ENCODE peak calls at places on chromosomes 11 and 22, in ten cellular contexts. One of them, this sample, is unnamed.
A peak's percentile ranks its signal among the peaks of the same experiment; 100 is the strongest.

GRCh38 chr11:72642815-72643511 is 31.3 kb downstream of the PDE2A start:
- DNase-seq in nephron progenitor cell: peak; percentile 83
- DNase-seq in A549: peak; percentile 65
- DNase-seq in CD4-positive, alpha-beta T cell: peak; percentile 41
- DNase-seq in IMR-90: peak; percentile 11
- DNase-seq in AG09309: no peak
- DNase-seq in Panc1: peak; percentile 48
- DNase-seq in astrocyte of the cerebellum: no peak
- DNase-seq in adrenal gland: peak; percentile 55
- DNase-seq in fibroblast of the aortic adventitia: peak; percentile 44
- DNase-seq in this sample: peak; percentile 40

GRCh38 chr11:74739546-74740270 is 8.5 kb upstream of the CHRDL2 start:
- DNase-seq in nephron progenitor cell: peak; percentile 49
- DNase-seq in A549: peak; percentile 74
- DNase-seq in CD4-positive, alpha-beta T cell: peak; percentile 19
- DNase-seq in IMR-90: peak; percentile 73
- DNase-seq in AG09309: peak; percentile 28
- DNase-seq in Panc1: no peak
- DNase-seq in astrocyte of the cerebellum: peak; percentile 32
- DNase-seq in adrenal gland: peak; percentile 58
- DNase-seq in fibroblast of the aortic adventitia: peak; percentile 75
- DNase-seq in this sample: no peak

GRCh38 chr11:34830648-34831047 is 85.5 kb downstream of the APIP start:
- DNase-seq in nephron progenitor cell: no peak
- DNase-seq in A549: no peak
- DNase-seq in CD4-positive, alpha-beta T cell: no peak
- DNase-seq in IMR-90: peak; percentile 21
- DNase-seq in AG09309: no peak
- DNase-seq in Panc1: no peak
- DNase-seq in astrocyte of the cerebellum: no peak
- DNase-seq in adrenal gland: peak; percentile 53
- DNase-seq in fibroblast of the aortic adventitia: peak; percentile 12
- DNase-seq in this sample: no peak

GRCh38 chr11:76131585-76131984 is 74.7 kb downstream of the WNT11 start:
- DNase-seq in nephron progenitor cell: no peak
- DNase-seq in A549: no peak
- DNase-seq in CD4-positive, alpha-beta T cell: no peak
- DNase-seq in IMR-90: no peak
- DNase-seq in AG09309: no peak
- DNase-seq in Panc1: no peak
- DNase-seq in astrocyte of the cerebellum: no peak
- DNase-seq in adrenal gland: no peak
- DNase-seq in fibroblast of the aortic adventitia: peak; percentile 26
- DNase-seq in this sample: no peak

GRCh38 chr22:17119481-17120202 is 1.5 kb downstream of the TMEM121B start:
- DNase-seq in nephron progenitor cell: peak; percentile 35
- DNase-seq in A549: peak; percentile 59
- DNase-seq in CD4-positive, alpha-beta T cell: no peak
- DNase-seq in IMR-90: no peak
- DNase-seq in AG09309: no peak
- DNase-seq in Panc1: no peak
- DNase-seq in astrocyte of the cerebellum: no peak
- DNase-seq in adrenal gland: peak; percentile 44
- DNase-seq in fibroblast of the aortic adventitia: no peak
- DNase-seq in this sample: no peak

GRCh38 chr11:64687641-64688533 is 35.1 kb downstream of the NRXN2 start:
- DNase-seq in nephron progenitor cell: no peak
- DNase-seq in A549: no peak
- DNase-seq in CD4-positive, alpha-beta T cell: no peak
- DNase-seq in IMR-90: no peak
- DNase-seq in AG09309: no peak
- DNase-seq in Panc1: no peak
- DNase-seq in astrocyte of the cerebellum: no peak
- DNase-seq in adrenal gland: no peak
- DNase-seq in fibroblast of the aortic adventitia: peak; percentile 16
- DNase-seq in this sample: no peak

GRCh38 chr11:77669848-77670511 is 32.4 kb upstream of the CLNS1A start:
- DNase-seq in nephron progenitor cell: no peak
- DNase-seq in A549: peak; percentile 65
- DNase-seq in CD4-positive, alpha-beta T cell: no peak
- DNase-seq in IMR-90: peak; percentile 68
- DNase-seq in AG09309: no peak
- DNase-seq in Panc1: no peak
- DNase-seq in astrocyte of the cerebellum: no peak
- DNase-seq in adrenal gland: peak; percentile 42
- DNase-seq in fibroblast of the aortic adventitia: peak; percentile 17
- DNase-seq in this sample: no peak

GRCh38 chr22:41996826-41997225 is 1.8 kb upstream of the WBP2NL start:
- DNase-seq in nephron progenitor cell: no peak
- DNase-seq in A549: no peak
- DNase-seq in CD4-positive, alpha-beta T cell: no peak
- DNase-seq in IMR-90: no peak
- DNase-seq in AG09309: no peak
- DNase-seq in Panc1: no peak
- DNase-seq in astrocyte of the cerebellum: no peak
- DNase-seq in adrenal gland: no peak
- DNase-seq in fibroblast of the aortic adventitia: no peak
- DNase-seq in this sample: no peak

GRCh38 chr11:84909740-84910139 is 717.4 kb downstream of the DLG2 start:
- DNase-seq in nephron progenitor cell: no peak
- DNase-seq in A549: no peak
- DNase-seq in CD4-positive, alpha-beta T cell: no peak
- DNase-seq in IMR-90: no peak
- DNase-seq in AG09309: no peak
- DNase-seq in Panc1: no peak
- DNase-seq in astrocyte of the cerebellum: no peak
- DNase-seq in adrenal gland: no peak
- DNase-seq in fibroblast of the aortic adventitia: no peak
- DNase-seq in this sample: no peak

GRCh38 chr11:73154178-73154577 is 12.1 kb upstream of the FCHSD2 start:
- DNase-seq in nephron progenitor cell: no peak
- DNase-seq in A549: no peak
- DNase-seq in CD4-positive, alpha-beta T cell: peak; percentile 8
- DNase-seq in IMR-90: no peak
- DNase-seq in AG09309: no peak
- DNase-seq in Panc1: no peak
- DNase-seq in astrocyte of the cerebellum: no peak
- DNase-seq in adrenal gland: no peak
- DNase-seq in fibroblast of the aortic adventitia: no peak
- DNase-seq in this sample: no peak

GRCh38 chr11:100687630-100688395 is 725 bp downstream of the ARHGAP42 start:
- DNase-seq in nephron progenitor cell: peak; percentile 60
- DNase-seq in A549: peak; percentile 86
- DNase-seq in CD4-positive, alpha-beta T cell: no peak
- DNase-seq in IMR-90: peak; percentile 85
- DNase-seq in AG09309: peak; percentile 46
- DNase-seq in Panc1: peak; percentile 75
- DNase-seq in astrocyte of the cerebellum: peak; percentile 76
- DNase-seq in adrenal gland: peak; percentile 60
- DNase-seq in fibroblast of the aortic adventitia: peak; percentile 86
- DNase-seq in this sample: peak; percentile 64

GRCh38 chr22:27113211-27114030 is 456.0 kb downstream of the MIAT start:
- DNase-seq in nephron progenitor cell: no peak
- DNase-seq in A549: peak; percentile 87
- DNase-seq in CD4-positive, alpha-beta T cell: no peak
- DNase-seq in IMR-90: peak; percentile 97
- DNase-seq in AG09309: peak; percentile 88
- DNase-seq in Panc1: no peak
- DNase-seq in astrocyte of the cerebellum: peak; percentile 92
- DNase-seq in adrenal gland: peak; percentile 80
- DNase-seq in fibroblast of the aortic adventitia: peak; percentile 96
- DNase-seq in this sample: no peak

GRCh38 chr22:19802881-19803735 is 42.5 kb downstream of the TBX1 start:
- DNase-seq in nephron progenitor cell: no peak
- DNase-seq in A549: no peak
- DNase-seq in CD4-positive, alpha-beta T cell: no peak
- DNase-seq in IMR-90: no peak
- DNase-seq in AG09309: no peak
- DNase-seq in Panc1: no peak
- DNase-seq in astrocyte of the cerebellum: no peak
- DNase-seq in adrenal gland: no peak
- DNase-seq in fibroblast of the aortic adventitia: no peak
- DNase-seq in this sample: no peak

GRCh38 chr22:48885919-48886305 is 941.8 kb downstream of the BRD1 start:
- DNase-seq in nephron progenitor cell: no peak
- DNase-seq in A549: no peak
- DNase-seq in CD4-positive, alpha-beta T cell: no peak
- DNase-seq in IMR-90: no peak
- DNase-seq in AG09309: no peak
- DNase-seq in Panc1: no peak
- DNase-seq in astrocyte of the cerebellum: no peak
- DNase-seq in adrenal gland: no peak
- DNase-seq in fibroblast of the aortic adventitia: no peak
- DNase-seq in this sample: no peak

GRCh38 chr11:100686476-100686875 is 612 bp upstream of the ARHGAP42 start:
- DNase-seq in nephron progenitor cell: no peak
- DNase-seq in A549: no peak
- DNase-seq in CD4-positive, alpha-beta T cell: no peak
- DNase-seq in IMR-90: no peak
- DNase-seq in AG09309: no peak
- DNase-seq in Panc1: no peak
- DNase-seq in astrocyte of the cerebellum: no peak
- DNase-seq in adrenal gland: no peak
- DNase-seq in fibroblast of the aortic adventitia: no peak
- DNase-seq in this sample: no peak

GRCh38 chr22:37930270-37930951 is 23.0 kb downstream of the C22orf23 start:
- DNase-seq in nephron progenitor cell: no peak
- DNase-seq in A549: peak; percentile 28
- DNase-seq in CD4-positive, alpha-beta T cell: no peak
- DNase-seq in IMR-90: peak; percentile 14
- DNase-seq in AG09309: no peak
- DNase-seq in Panc1: no peak
- DNase-seq in astrocyte of the cerebellum: no peak
- DNase-seq in adrenal gland: peak; percentile 33
- DNase-seq in fibroblast of the aortic adventitia: peak; percentile 33
- DNase-seq in this sample: no peak

DNA sequence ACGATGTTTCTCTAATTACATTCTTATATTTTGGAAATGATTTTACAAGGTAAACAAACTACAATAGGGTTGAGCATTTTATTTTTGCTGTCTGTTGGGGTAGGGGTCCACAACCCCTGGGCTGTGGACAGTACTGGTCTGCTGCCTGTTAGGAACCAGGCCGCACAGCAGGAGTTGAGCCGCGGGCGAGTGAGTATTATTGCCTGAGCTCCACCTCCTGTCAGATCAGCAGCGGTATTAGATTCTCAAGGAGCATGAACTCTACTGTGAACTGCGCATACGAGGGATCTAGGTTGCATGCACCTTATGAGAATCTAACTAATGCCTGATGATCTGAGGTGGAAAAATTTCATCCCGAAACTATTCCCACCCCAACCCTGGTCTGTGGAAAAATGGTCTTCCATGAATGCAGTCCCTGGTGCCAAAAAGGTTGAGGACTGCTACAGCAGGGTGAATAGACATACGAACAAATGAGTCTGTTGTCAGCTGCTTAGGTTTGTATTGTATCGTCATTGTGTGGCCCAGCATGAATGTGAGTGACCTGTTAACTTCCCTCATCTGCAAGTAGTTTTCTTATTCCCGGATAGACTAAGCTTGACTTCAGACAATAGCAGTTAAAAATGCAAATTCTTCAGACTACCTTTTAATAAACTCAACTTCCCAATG is 29.8 kb downstream of the RNF141 start:
- DNase-seq in nephron progenitor cell: peak; percentile 26
- DNase-seq in A549: no peak
- DNase-seq in CD4-positive, alpha-beta T cell: no peak
- DNase-seq in IMR-90: no peak
- DNase-seq in AG09309: no peak
- DNase-seq in Panc1: no peak
- DNase-seq in astrocyte of the cerebellum: no peak
- DNase-seq in adrenal gland: no peak
- DNase-seq in fibroblast of the aortic adventitia: no peak
- DNase-seq in this sample: no peak
- TF ChIP-seq CTCF in nephron progenitor cell: no peak
- TF ChIP-seq CTCF in A549: no peak
- TF ChIP-seq CTCF in CD4-positive, alpha-beta T cell: no peak
- TF ChIP-seq CTCF in IMR-90: no peak
- TF ChIP-seq CTCF in AG09309: no peak
- TF ChIP-seq CTCF in Panc1: no peak
- TF ChIP-seq CTCF in astrocyte of the cerebellum: no peak
- TF ChIP-seq CTCF in adrenal gland: no peak
- TF ChIP-seq CTCF in fibroblast of the aortic adventitia: no peak
- TF ChIP-seq CTCF in this sample: no peak

DNA sequence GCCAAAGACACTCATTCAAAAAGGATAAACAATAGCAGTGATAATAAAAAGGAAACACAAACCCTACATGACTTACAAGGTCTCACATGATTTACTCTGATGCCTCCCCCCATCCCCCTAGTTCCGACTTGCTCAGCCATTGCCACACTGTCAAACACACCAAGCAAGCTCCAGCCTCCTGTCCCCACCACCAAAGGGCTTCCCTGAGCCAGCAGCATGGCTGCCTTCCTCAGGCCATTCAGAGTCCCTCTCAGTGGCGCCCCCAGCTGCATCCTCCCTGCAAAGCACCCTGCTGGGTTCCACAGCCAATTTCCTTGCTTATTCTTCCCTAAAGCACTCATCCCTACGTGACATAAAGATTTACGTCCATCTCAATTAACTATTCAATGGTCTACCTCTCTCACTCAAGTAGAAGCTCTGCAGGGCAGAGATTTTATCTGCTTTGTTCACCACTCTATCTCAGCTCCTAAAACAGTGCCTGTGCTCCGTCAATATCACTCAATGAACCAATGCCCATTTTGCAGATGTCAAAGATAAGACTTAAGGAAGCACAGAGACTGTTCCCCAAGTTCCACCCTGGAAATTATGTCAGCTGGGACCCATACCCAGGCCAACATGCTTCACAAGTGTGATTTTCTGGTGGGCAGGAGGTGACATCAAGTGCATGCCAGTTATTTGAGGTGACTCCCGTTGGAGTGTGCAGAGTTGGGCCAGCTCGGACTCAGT is 106.9 kb downstream of the SYN3 start:
- DNase-seq in nephron progenitor cell: peak; percentile 26
- DNase-seq in A549: no peak
- DNase-seq in CD4-positive, alpha-beta T cell: no peak
- DNase-seq in IMR-90: no peak
- DNase-seq in AG09309: no peak
- DNase-seq in Panc1: no peak
- DNase-seq in astrocyte of the cerebellum: no peak
- DNase-seq in adrenal gland: peak; percentile 50
- DNase-seq in fibroblast of the aortic adventitia: no peak
- DNase-seq in this sample: no peak
- TF ChIP-seq CTCF in nephron progenitor cell: no peak
- TF ChIP-seq CTCF in A549: no peak
- TF ChIP-seq CTCF in CD4-positive, alpha-beta T cell: no peak
- TF ChIP-seq CTCF in IMR-90: no peak
- TF ChIP-seq CTCF in AG09309: no peak
- TF ChIP-seq CTCF in Panc1: no peak
- TF ChIP-seq CTCF in astrocyte of the cerebellum: no peak
- TF ChIP-seq CTCF in adrenal gland: peak; percentile 21
- TF ChIP-seq CTCF in fibroblast of the aortic adventitia: no peak
- TF ChIP-seq CTCF in this sample: no peak

GRCh38 chr11:14041040-14041439 is 78.5 kb downstream of the SPON1 start:
- DNase-seq in nephron progenitor cell: no peak
- DNase-seq in A549: peak; percentile 17
- DNase-seq in CD4-positive, alpha-beta T cell: no peak
- DNase-seq in IMR-90: peak; percentile 22
- DNase-seq in AG09309: no peak
- DNase-seq in Panc1: no peak
- DNase-seq in astrocyte of the cerebellum: no peak
- DNase-seq in adrenal gland: no peak
- DNase-seq in fibroblast of the aortic adventitia: no peak
- DNase-seq in this sample: no peak
- TF ChIP-seq CTCF in nephron progenitor cell: peak; percentile 28
- TF ChIP-seq CTCF in A549: peak; percentile 29
- TF ChIP-seq CTCF in CD4-positive, alpha-beta T cell: no peak
- TF ChIP-seq CTCF in IMR-90: peak; percentile 50
- TF ChIP-seq CTCF in AG09309: peak; percentile 42
- TF ChIP-seq CTCF in Panc1: peak; percentile 49
- TF ChIP-seq CTCF in astrocyte of the cerebellum: no peak
- TF ChIP-seq CTCF in adrenal gland: peak; percentile 30
- TF ChIP-seq CTCF in fibroblast of the aortic adventitia: peak; percentile 25
- TF ChIP-seq CTCF in this sample: no peak

GRCh38 chr11:120057028-120057330 is 80.9 kb downstream of the TRIM29 start:
- DNase-seq in nephron progenitor cell: no peak
- DNase-seq in A549: no peak
- DNase-seq in CD4-positive, alpha-beta T cell: no peak
- DNase-seq in IMR-90: no peak
- DNase-seq in AG09309: no peak
- DNase-seq in Panc1: no peak
- DNase-seq in astrocyte of the cerebellum: no peak
- DNase-seq in adrenal gland: no peak
- DNase-seq in fibroblast of the aortic adventitia: no peak
- DNase-seq in this sample: no peak
- TF ChIP-seq CTCF in nephron progenitor cell: no peak
- TF ChIP-seq CTCF in A549: no peak
- TF ChIP-seq CTCF in CD4-positive, alpha-beta T cell: no peak
- TF ChIP-seq CTCF in IMR-90: no peak
- TF ChIP-seq CTCF in AG09309: no peak
- TF ChIP-seq CTCF in Panc1: no peak
- TF ChIP-seq CTCF in astrocyte of the cerebellum: no peak
- TF ChIP-seq CTCF in adrenal gland: no peak
- TF ChIP-seq CTCF in fibroblast of the aortic adventitia: no peak
- TF ChIP-seq CTCF in this sample: no peak

This sample was measured in mesothelial cell of epicardium.